ENCODE peak calls at places on chromosomes 3 and 15, in five cellular contexts. O is NCI-H460, D is EH, F is NCI-H187, N is NCI-H146. A is an unnamed sample.

GRCh38 chr3:172411478-172411947 is 36.7 kb downstream of the GHSR start:
- DNase-seq in D (no peak), F (no peak), O (no peak), N (no peak), A (no peak)

GRCh38 chr3:190514163-190515153 is 573 bp downstream of the IL1RAP start:
- DNase-seq in D (peak), F (no peak), O (no peak), N (peak), A (peak)

GRCh38 chr3:149589332-149589731 is 68.5 kb downstream of the WWTR1 start:
- DNase-seq in N (no peak), D (peak), F (no peak), O (no peak), A (peak)

GRCh38 chr15:47870956-47871625 is 153.8 kb downstream of the SEMA6D start:
- DNase-seq in N (peak), F (no peak), O (no peak), D (peak), A (peak)

GRCh38 chr15:98523912-98524255 is 124.5 kb upstream of the IGF1R start:
- DNase-seq in D (no peak), O (no peak), N (no peak), F (no peak), A (no peak)

GRCh38 chr3:11084098-11084497 is 70.2 kb upstream of the HRH1 start:
- DNase-seq in F (no peak), O (no peak), D (no peak), N (no peak), A (no peak)

GRCh38 chr15:79093352-79093935 is 2.9 kb upstream of the RASGRF1 start:
- DNase-seq in O (no peak), D (no peak), F (no peak), N (no peak), A (no peak)

GRCh38 chr3:171528102-171528501 is 67.9 kb upstream of the TNIK start:
- DNase-seq in D (peak), O (no peak), N (no peak), F (no peak), A (no peak)

GRCh38 chr3:13578246-13578645 is 29.3 kb downstream of the FBLN2 start:
- DNase-seq in F (no peak), O (no peak), N (no peak), D (peak), A (no peak)

GRCh38 chr3:60448668-60449067 is 802.6 kb downstream of the FHIT start:
- DNase-seq in D (peak), O (no peak), N (no peak), F (no peak), A (no peak)

GRCh38 chr3:148309390-148310035 is 388.2 kb upstream of the AGTR1 start:
- DNase-seq in N (peak), F (no peak), D (peak), O (peak), A (peak)

GRCh38 chr15:23422099-23422945 is 24.7 kb downstream of the GOLGA6L2 start:
- DNase-seq in O (no peak), D (no peak), F (no peak), N (no peak), A (peak)

GRCh38 chr3:119322021-119322522 is 27.9 kb downstream of the ARHGAP31 start:
- DNase-seq in D (peak), O (no peak), N (no peak), F (no peak), A (peak)

GRCh38 chr3:11847607-11848006 is 922 bp upstream of the TAMM41 start:
- DNase-seq in F (no peak), D (no peak), O (no peak), N (peak), A (peak)

GRCh38 chr3:103195201-103195600 is 760.4 kb downstream of the ZPLD1 start:
- DNase-seq in N (no peak), F (no peak), D (no peak), O (peak), A (peak)

A was measured in M059J.